ENCODE peak calls at places on chromosomes 2 and 18, in four cellular contexts. Z, H, O and A are unnamed samples.

GRCh38 chr18:47985837-47986236 is 55.4 kb upstream of the SMAD2 start:
- DNase-seq in Z (no peak), O (no peak), H (no peak), A (no peak)

GRCh38 chr2:37284386-37284785 is 40.2 kb downstream of the PRKD3 start:
- DNase-seq in H (no peak), O (no peak), Z (no peak), A (no peak)

GRCh38 chr2:241974851-241975592 is 105.5 kb downstream of the RTP5 start:
- DNase-seq in H (no peak), O (no peak), Z (no peak), A (no peak)

GRCh38 chr18:35458677-35459441 is 38.9 kb downstream of the INO80C start:
- DNase-seq in H (peak), O (no peak), Z (no peak), A (no peak)

GRCh38 chr18:26992920-26993319 is 127.4 kb upstream of the AQP4 start:
- DNase-seq in O (no peak), H (no peak), Z (no peak), A (no peak)

GRCh38 chr2:157246212-157247067 is 11.1 kb upstream of the GALNT5 start:
- DNase-seq in O (no peak), H (no peak), Z (no peak), A (no peak)

GRCh38 chr2:30217644-30218361 is 13.5 kb upstream of the LBH start:
- DNase-seq in O (no peak), H (no peak), Z (no peak), A (no peak)

GRCh38 chr18:23835506-23835905 is 146.3 kb downstream of the LAMA3 start:
- DNase-seq in O (peak), Z (no peak), H (no peak), A (no peak)

GRCh38 chr2:218145124-218145523 is 19.3 kb downstream of the CXCR2 start:
- DNase-seq in O (no peak), H (no peak), Z (no peak), A (no peak)

GRCh38 chr2:10389191-10389590 is 58.9 kb downstream of the ODC1 start:
- DNase-seq in Z (no peak), O (no peak), H (no peak), A (no peak)

GRCh38 chr2:195677884-195678283 is 20.9 kb downstream of the SLC39A10 start:
- DNase-seq in O (no peak), Z (no peak), H (no peak), A (no peak)

GRCh38 chr2:224151680-224152310 is 112.7 kb upstream of the SERPINE2 start:
- DNase-seq in O (no peak), Z (no peak), H (no peak), A (no peak)

GRCh38 chr2:13654416-13654815 is 937.7 kb downstream of the TRIB2 start:
- DNase-seq in H (no peak), Z (no peak), O (no peak), A (no peak)

GRCh38 chr18:70165936-70166335 is 39.6 kb downstream of the RTTN start:
- DNase-seq in O (no peak), H (no peak), Z (no peak), A (no peak)

GRCh38 chr2:72988726-72989273 is 71.5 kb downstream of the EMX1 start:
- DNase-seq in O (no peak), Z (no peak), H (peak), A (no peak)

GRCh38 chr2:219772103-219772502 is 144.7 kb downstream of the SLC4A3 start:
- DNase-seq in O (no peak), Z (no peak), H (no peak), A (no peak)

GRCh38 chr2:109470121-109470921 is 143.4 kb downstream of the SEPTIN10 start:
- DNase-seq in Z (no peak), O (no peak), H (no peak), A (no peak)

GRCh38 chr2:63652063-63652985 is 63.6 kb downstream of the MDH1 start:
- DNase-seq in Z (no peak), O (no peak), H (no peak), A (no peak)

GRCh38 chr2:164877169-164877568 is 35.5 kb upstream of the COBLL1 start:
- DNase-seq in Z (no peak), H (no peak), O (no peak), A (no peak)

GRCh38 chr18:23136326-23137092 is 1.2 kb downstream of the CABLES1 start:
- DNase-seq in Z (no peak), H (peak), O (peak), A (peak)

GRCh38 chr2:8028436-8028835 is 653.4 kb upstream of the ID2 start:
- DNase-seq in O (no peak), Z (no peak), H (no peak), A (no peak)

GRCh38 chr2:228689049-228689448 is 507.6 kb upstream of the SPHKAP start:
- DNase-seq in H (peak), Z (no peak), O (no peak), A (no peak)

GRCh38 chr18:46542545-46542944 is 114.5 kb downstream of the LOXHD1 start:
- DNase-seq in Z (no peak), H (no peak), O (no peak), A (no peak)

GRCh38 chr2:144946263-144946662 is 426.3 kb upstream of the ZEB2 start:
- DNase-seq in Z (no peak), H (no peak), O (no peak), A (no peak)

GRCh38 chr18:9825571-9826073 is 60.2 kb upstream of the TXNDC2 start:
- DNase-seq in Z (no peak), H (no peak), O (peak), A (no peak)

GRCh38 chr2:58992062-58992736 is 751.1 kb upstream of the FANCL start:
- DNase-seq in O (no peak), Z (no peak), H (no peak), A (no peak)

GRCh38 chr2:145687445-145688104 is 1167.7 kb upstream of the ZEB2 start:
- DNase-seq in H (no peak), Z (no peak), O (no peak), A (no peak)

GRCh38 chr2:172172513-172173217 is 70.0 kb upstream of the DLX2 start:
- DNase-seq in Z (no peak), O (peak), H (peak), A (peak)
- TF ChIP-seq POLR2A in Z (no peak), O (no peak), H (no peak), A (no peak)

GRCh38 chr2:21326152-21326551 is 202.4 kb downstream of the TDRD15 start:
- DNase-seq in O (no peak), H (no peak), Z (no peak), A (no peak)

GRCh38 chr2:21331625-21332370 is 208.0 kb downstream of the TDRD15 start:
- DNase-seq in H (no peak), O (no peak), Z (no peak), A (no peak)

GRCh38 chr2:21333249-21333648 is 209.5 kb downstream of the TDRD15 start:
- DNase-seq in H (no peak), Z (no peak), O (no peak), A (no peak)

GRCh38 chr2:21333694-21334093 is 209.9 kb downstream of the TDRD15 start:
- DNase-seq in O (no peak), H (no peak), Z (no peak), A (no peak)

DNA sequence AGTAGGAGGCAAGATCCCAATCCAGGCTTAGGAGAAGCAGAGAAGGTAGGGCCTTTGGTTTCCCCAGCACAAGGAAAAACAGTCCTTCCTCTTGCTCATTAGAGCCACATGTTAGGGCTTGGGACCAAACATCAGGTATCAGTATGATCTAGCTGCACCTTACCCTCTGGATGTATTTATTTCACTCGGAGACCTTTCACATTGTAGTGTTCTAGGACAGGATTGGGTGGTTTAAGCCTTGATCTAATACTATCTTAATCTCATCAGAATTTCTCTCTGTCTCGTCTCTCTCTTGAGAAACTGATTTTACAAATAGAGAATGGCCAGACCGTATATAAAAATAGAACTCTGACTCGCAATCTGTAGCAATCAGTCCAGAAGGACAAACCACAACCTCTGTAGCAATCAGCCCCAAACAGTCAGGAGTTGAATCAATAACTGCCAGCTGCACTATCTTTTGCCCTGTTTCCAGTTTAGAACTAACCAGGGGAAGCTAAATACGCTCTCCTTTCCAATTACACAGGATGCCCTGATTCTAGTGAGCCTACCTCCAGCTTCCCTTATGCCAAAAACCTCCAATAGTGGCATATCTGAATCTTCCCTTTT is 207.1 kb downstream of the TDRD15 start:
- DNase-seq in H (no peak), O (no peak), Z (no peak), A (no peak)
- TF ChIP-seq POLR2A in H (no peak), O (no peak), Z (no peak), A (no peak)

GRCh38 chr2:190978389-190979053 is 35.5 kb downstream of the STAT1 start:
- DNase-seq in O (no peak), Z (no peak), H (no peak), A (no peak)

GRCh38 chr2:190980630-190981214 is 33.2 kb downstream of the STAT1 start:
- DNase-seq in O (no peak), H (no peak), Z (no peak), A (no peak)

GRCh38 chr2:190982263-190983034 is 31.5 kb downstream of the STAT1 start:
- DNase-seq in Z (no peak), O (no peak), H (no peak), A (no peak)

GRCh38 chr2:190981733-190982132 is 32.2 kb downstream of the STAT1 start:
- DNase-seq in Z (no peak), H (no peak), O (no peak), A (no peak)

GRCh38 chr2:190979906-190980629 is 33.9 kb downstream of the STAT1 start:
- DNase-seq in H (peak), Z (peak), O (peak), A (no peak)
- TF ChIP-seq POLR2A in H (no peak), Z (no peak), O (no peak), A (peak)

GRCh38 chr2:69012310-69013122 is 463 bp upstream of the ANTXR1 start:
- DNase-seq in O (peak), H (peak), Z (no peak), A (peak)
- TF ChIP-seq POLR2A in O (no peak), H (no peak), Z (no peak), A (no peak)

DNA sequence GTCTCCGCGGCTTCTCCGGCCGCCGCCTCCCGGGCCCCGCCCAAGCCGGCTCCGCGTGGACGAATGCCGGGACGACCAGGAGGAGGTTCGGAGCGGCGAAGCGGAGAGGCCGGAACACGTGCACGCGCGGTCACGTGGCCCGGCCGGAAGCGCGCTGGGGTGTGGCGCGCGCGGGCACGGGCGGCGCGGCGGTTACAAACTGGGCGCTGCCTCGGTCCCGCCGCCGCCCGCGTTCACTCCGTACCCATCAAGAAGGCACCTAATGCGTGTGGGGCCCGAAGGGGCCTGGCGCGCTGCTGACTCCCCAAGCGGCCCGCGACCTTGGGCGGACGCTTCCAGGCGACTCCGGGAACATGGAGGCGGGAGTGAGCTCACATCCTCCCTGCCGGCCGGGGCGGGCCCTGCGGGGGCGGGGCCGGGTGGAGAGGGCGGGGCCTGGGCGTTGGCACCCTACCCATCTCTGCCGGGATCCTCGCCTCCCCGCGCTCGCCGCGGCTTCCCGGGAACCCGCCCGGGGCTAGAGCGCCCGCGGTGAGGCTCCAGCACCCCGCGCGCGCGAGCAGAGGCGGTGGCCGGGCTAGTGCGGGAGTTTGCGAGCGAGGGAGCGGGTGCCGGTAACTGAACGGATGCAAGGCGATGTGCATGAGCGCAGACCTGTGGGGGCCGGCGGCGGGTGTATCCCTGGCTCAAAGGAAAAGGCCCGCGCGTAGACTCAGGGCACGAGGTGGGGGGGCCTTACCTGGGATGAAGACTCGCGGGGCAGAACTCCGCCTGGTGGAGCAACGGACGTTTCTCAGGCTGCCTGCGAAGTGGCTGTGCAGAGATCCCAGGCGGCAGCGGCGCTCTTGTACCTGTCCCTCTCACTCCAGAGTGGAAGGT is at the start of gene TMEM185B:
- DNase-seq in H (peak), Z (no peak), O (peak), A (peak)
- TF ChIP-seq POLR2A in H (peak), Z (peak), O (peak), A (peak)

GRCh38 chr2:102107741-102108070 is 34.8 kb upstream of the IL1R1 start:
- DNase-seq in H (no peak), Z (no peak), O (no peak), A (no peak)

GRCh38 chr2:102111823-102112222 is 30.7 kb upstream of the IL1R1 start:
- DNase-seq in H (no peak), Z (no peak), O (no peak), A (no peak)

GRCh38 chr2:102110168-102110567 is 32.4 kb upstream of the IL1R1 start:
- DNase-seq in O (no peak), Z (no peak), H (no peak), A (no peak)

GRCh38 chr2:102110596-102111334 is 31.8 kb upstream of the IL1R1 start:
- DNase-seq in Z (no peak), H (no peak), O (no peak), A (no peak)

GRCh38 chr2:102109016-102109415 is 33.5 kb upstream of the IL1R1 start:
- DNase-seq in H (no peak), O (no peak), Z (no peak), A (no peak)
- TF ChIP-seq POLR2A in H (no peak), O (no peak), Z (no peak), A (no peak)

GRCh38 chr2:46131-46470 is 204 bp downstream of the FAM110C start:
- DNase-seq in H (no peak), O (no peak), Z (no peak), A (no peak)
- TF ChIP-seq POLR2A in H (no peak), O (no peak), Z (peak), A (no peak)

DNA sequence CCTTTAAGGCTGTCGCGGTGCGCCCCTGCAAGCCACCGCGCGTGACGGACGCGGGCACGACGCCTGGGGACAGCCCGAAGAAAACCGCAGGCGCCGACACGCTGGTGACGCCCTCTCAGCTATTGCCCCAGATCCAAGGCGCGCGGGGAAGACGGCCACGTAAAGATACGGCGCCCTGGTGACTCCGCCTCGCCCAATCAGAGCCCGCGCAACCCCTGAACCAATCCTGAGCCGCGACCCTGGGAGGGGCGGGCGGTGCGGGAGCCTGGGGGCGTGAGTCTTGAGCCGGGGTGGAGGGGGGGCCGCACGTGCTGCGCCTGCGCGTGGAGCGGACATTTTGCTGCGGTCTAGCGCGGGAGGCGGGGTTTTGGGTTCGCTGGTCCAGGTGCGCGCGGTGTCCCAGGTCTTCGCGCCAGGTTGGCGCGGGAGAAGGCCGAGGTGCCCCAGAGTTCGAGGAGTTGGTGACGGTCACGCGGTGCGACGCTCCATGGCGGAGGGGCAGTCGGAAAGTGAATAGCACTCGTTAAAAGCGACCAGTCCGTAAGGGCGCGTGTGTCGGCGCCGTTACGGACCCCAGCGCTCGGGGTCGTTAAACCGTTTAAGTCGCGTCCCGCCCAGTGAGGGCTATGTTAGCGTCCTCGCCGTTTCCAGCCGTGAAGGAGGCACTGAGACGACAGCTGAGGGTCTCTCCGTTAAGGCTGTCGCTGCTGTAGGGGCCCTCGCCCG is 15.9 kb downstream of the NMUR1 start:
- DNase-seq in O (peak), H (peak), Z (peak), A (peak)
- TF ChIP-seq POLR2A in O (peak), H (peak), Z (peak), A (peak)

GRCh38 chr2:96538487-96539214 is 2.1 kb downstream of the ARID5A start:
- DNase-seq in Z (peak), O (peak), H (peak), A (no peak)
- TF ChIP-seq POLR2A in Z (peak), O (peak), H (peak), A (no peak)

GRCh38 chr18:655445-655844 is 2.0 kb upstream of the TYMS start:
- DNase-seq in O (no peak), Z (no peak), H (no peak), A (no peak)

GRCh38 chr18:658947-659533 is 1.6 kb downstream of the TYMS start:
- DNase-seq in Z (no peak), H (no peak), O (no peak), A (no peak)

GRCh38 chr18:657311-657997 is at the start of gene TYMS:
- DNase-seq in O (no peak), H (peak), Z (no peak), A (peak)

GRCh38 chr18:659597-659996 is 2.1 kb downstream of the TYMS start:
- DNase-seq in Z (no peak), O (no peak), H (no peak), A (no peak)

DNA sequence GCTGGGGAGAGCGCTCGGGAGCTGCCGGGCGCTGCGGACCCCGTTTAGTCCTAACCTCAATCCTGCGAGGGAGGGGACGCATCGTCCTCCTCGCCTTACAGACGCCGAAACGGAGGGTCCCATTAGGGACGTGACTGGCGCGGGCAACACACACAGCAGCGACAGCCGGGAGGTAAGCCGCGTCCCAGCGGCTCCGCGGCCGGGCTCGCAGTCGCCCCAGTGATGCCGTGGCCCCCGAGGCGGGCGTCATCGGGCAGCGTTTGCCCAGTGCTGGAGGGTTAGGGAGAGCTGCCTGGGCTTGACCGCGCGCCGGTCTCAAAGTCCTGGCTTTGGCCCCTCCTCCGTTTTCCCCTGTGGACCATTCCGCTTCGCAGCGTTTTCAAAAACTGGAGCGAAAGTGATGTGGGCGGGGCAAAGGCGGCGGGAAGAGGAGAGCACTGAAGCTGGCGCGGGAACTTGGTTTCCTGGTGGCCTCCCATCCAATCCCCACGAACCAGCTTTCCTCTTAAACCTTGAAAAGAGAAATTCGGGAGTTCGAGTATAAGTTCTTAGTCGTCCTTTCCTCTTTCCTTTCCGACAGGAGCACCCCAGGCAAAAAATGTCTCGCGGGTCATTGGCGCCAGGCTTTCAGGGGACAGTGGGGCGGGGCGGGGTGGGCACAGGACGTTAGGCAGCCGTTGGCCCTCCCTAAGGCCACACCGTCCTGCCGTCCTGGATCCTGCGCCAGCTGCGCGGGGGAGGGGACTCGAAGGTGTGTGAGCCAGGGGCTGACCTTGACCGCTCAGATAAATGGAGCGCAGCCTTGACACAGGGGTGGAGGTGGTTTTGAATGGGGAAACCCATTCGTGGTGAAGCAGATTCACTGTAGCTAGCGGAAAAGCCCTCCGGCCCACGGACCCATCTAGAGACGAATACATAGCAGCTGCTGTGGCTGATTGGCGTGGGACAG is 819 bp downstream of the TYMS start:
- DNase-seq in Z (no peak), H (peak), O (peak), A (peak)
- TF ChIP-seq POLR2A in Z (peak), H (no peak), O (no peak), A (peak)